ENCODE peak calls at places on chromosomes 13 and 19, in five cellular contexts. H is Peyer's patch, N is aorta, V is fibroblast of lung, J is K562. C is an unnamed sample. For H3K4me1, the result is how much of the 10 kb centered on the place peaks cover.

GRCh38 chr19:45568732-45569131 is 15.9 kb downstream of the OPA3 start:
- DNase-seq in H (no peak), N (no peak), V (peak), J (no peak), C (no peak)

GRCh38 chr13:50123002-50123401 is 107.8 kb downstream of the KCNRG start:
- DNase-seq in H (no peak), N (no peak), V (no peak), J (no peak), C (no peak)

GRCh38 chr19:47438793-47439220 is 19.5 kb upstream of the MEIS3 start:
- DNase-seq in H (no peak), N (no peak), V (no peak), J (no peak), C (no peak)

GRCh38 chr19:29670255-29670654 is 5.0 kb downstream of the PLEKHF1 start:
- DNase-seq in H (no peak), N (no peak), V (no peak), J (no peak), C (no peak)

GRCh38 chr13:29304148-29304547 is 291.3 kb downstream of the SLC7A1 start:
- DNase-seq in H (no peak), N (no peak), V (no peak), J (no peak), C (no peak)

GRCh38 chr19:16367269-16367683 is 42.6 kb downstream of the KLF2 start:
- DNase-seq in H (no peak), N (peak), V (no peak), J (no peak), C (no peak)

GRCh38 chr13:100129605-100130004 is 40.7 kb downstream of the PCCA start:
- DNase-seq in H (no peak), N (no peak), V (no peak), J (no peak), C (no peak)

GRCh38 chr13:75993823-75994222 is 357.7 kb downstream of the LMO7 start:
- DNase-seq in H (no peak), N (no peak), V (no peak), J (no peak), C (no peak)

GRCh38 chr19:29491995-29492577 is 33.7 kb upstream of the VSTM2B start:
- DNase-seq in H (no peak), N (no peak), V (no peak), J (no peak), C (no peak)

GRCh38 chr13:20461481-20461859 is 64.2 kb downstream of the CRYL1 start:
- DNase-seq in H (no peak), N (no peak), V (peak), J (no peak), C (no peak)

GRCh38 chr13:43214124-43214523 is 190.7 kb downstream of the DNAJC15 start:
- DNase-seq in H (no peak), N (no peak), V (no peak), J (no peak), C (no peak)

GRCh38 chr19:11064831-11065303 is 24.4 kb upstream of the LDLR start:
- DNase-seq in H (no peak), N (no peak), V (peak), J (peak), C (no peak)

GRCh38 chr13:45297456-45298205 is 43.4 kb downstream of the TPT1 start:
- DNase-seq in H (no peak), N (no peak), V (no peak), J (no peak), C (no peak)

GRCh38 chr19:38523319-38523718 is 89.8 kb downstream of the RYR1 start:
- DNase-seq in H (no peak), N (no peak), V (no peak), J (no peak), C (no peak)

GRCh38 chr13:74132768-74133656 is 1.2 kb downstream of the KLF12 start:
- DNase-seq in H (peak), N (peak), V (peak), J (no peak), C (peak)
- H3K4me1 ChIP-seq in H (under half), N (under half), V (under half), J (under half), C (under half)

GRCh38 chr19:821976-822773 is 420 bp upstream of the PLPPR3 start:
- DNase-seq in H (no peak), N (no peak), V (no peak), J (peak), C (no peak)
- H3K4me3 ChIP-seq in H (peak), N (no peak), V (no peak), J (peak), C (no peak)

DNA sequence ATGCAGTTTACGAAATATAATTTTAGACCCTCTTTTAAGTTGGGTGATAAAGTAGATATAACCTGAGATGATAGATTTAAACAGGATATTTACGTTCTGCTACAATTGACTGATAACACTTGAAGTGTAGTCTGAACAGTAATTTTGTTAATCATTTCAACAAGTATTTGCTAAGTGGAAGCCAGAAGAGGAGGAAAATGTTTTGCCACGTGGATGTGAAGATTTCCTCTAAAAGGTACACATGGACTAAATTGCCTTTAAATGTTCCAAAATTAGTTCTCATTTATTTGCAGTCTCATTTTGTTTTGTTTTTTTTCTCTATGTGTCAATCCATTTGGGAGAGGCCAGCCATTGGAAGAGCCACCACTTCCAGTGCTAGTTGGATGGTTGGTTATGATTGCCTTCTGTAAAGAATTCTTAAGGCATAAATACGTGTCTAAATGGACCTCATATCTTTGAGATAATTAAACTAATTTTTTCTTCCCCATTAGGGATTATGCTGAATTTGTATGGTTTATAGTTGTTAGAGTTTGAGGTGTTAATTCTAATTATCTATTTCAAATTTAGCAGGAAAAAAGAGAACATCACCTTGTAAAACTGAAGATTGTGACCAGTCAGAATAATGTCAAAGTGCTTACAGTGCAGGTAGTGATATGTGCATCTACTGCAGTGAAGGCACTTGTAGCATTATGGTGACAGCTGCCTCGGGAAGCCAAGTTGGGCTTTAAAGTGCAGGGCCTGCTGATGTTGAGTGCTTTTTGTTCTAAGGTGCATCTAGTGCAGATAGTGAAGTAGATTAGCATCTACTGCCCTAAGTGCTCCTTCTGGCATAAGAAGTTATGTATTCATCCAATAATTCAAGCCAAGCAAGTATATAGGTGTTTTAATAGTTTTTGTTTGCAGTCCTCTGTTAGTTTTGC is 2.8 kb downstream of the MIR17HG start:
- DNase-seq in H (no peak), N (no peak), V (no peak), J (peak), C (no peak)
- H3K4me1 ChIP-seq in H (under half), N (under half), V (under half), J (under half), C (under half)

GRCh38 chr19:8366961-8367326 is 3.0 kb downstream of the ANGPTL4 start:
- DNase-seq in H (no peak), N (peak), V (peak), J (peak), C (peak)

GRCh38 chr19:8366121-8366581 is 2.2 kb downstream of the ANGPTL4 start:
- DNase-seq in H (peak), N (no peak), V (no peak), J (peak), C (no peak)

GRCh38 chr19:8370176-8371010 is 6.4 kb downstream of the ANGPTL4 start:
- DNase-seq in H (peak), N (no peak), V (no peak), J (peak), C (peak)

GRCh38 chr19:8368136-8368535 is 4.2 kb downstream of the ANGPTL4 start:
- DNase-seq in H (no peak), N (no peak), V (no peak), J (no peak), C (no peak)

GRCh38 chr19:8367327-8368001 is 3.5 kb downstream of the ANGPTL4 start:
- DNase-seq in H (peak), N (peak), V (peak), J (peak), C (peak)
- H3K4me3 ChIP-seq in H (peak), N (no peak), V (peak), J (no peak), C (peak)

DNA sequence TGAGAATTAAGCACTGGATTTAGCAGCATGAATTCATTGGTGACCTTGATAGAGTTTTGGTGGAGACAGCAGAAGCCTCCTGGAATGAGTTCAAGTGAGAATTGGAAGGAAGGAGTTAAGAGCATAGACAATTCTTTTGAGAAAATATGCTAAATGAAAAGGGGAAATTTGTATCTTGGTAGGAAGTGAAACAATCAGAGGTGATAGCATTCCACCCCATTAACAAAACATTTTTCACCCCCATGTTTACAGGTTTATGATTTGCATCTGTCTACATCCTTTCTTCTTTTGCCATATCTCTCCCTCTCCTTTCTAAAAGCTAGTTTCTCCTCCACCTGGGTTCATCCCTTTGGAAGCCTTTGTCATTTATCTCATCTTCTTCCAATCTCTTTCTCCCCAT is 27.5 kb downstream of the LNX2 start:
- DNase-seq in H (no peak), N (no peak), V (no peak), J (no peak), C (no peak)
- H3K4me1 ChIP-seq in H (under half), N (under half), V (under half), J (under half), C (under half)